ENCODE peak calls at places on chromosomes 13 and 19, in five cellular contexts. E is tibial artery, B is epithelial cell of prostate, L is AG10803, T is NCI-H1417. D is an unnamed sample.

GRCh38 chr13:46775385-46776065 is 21.4 kb downstream of the ESD start:
- DNase-seq in B (no peak), E (no peak), T (no peak), L (no peak), D (no peak)

GRCh38 chr19:35860818-35861639 is 4.3 kb downstream of the KIRREL2 start:
- DNase-seq in T (no peak), L (no peak), B (no peak), E (no peak), D (no peak)

GRCh38 chr13:52899206-52899605 is 50.8 kb upstream of the PCDH8 start:
- DNase-seq in B (no peak), T (no peak), L (no peak), E (no peak), D (no peak)

GRCh38 chr19:34645551-34645950 is 31.4 kb downstream of the SCGB2B2 start:
- DNase-seq in B (no peak), E (no peak), L (no peak), T (no peak), D (no peak)

GRCh38 chr13:50801087-50801931 is 42.2 kb downstream of the DLEU7 start:
- DNase-seq in E (peak), T (peak), B (peak), L (peak), D (peak)

GRCh38 chr19:35642798-35643254 is 1.3 kb downstream of the ETV2 start:
- DNase-seq in T (no peak), L (no peak), E (no peak), B (no peak), D (no peak)

GRCh38 chr19:1001538-1002166 is 1.4 kb downstream of the GRIN3B start:
- DNase-seq in L (no peak), T (peak), E (no peak), B (no peak), D (no peak)

GRCh38 chr13:20015763-20016162 is 57.2 kb downstream of the ZMYM2 start:
- DNase-seq in E (no peak), B (no peak), L (no peak), T (no peak), D (no peak)

GRCh38 chr19:58559275-58560006 is 1.0 kb upstream of the UBE2M start:
- DNase-seq in L (peak), T (no peak), E (peak), B (no peak), D (peak)

GRCh38 chr13:25380082-25380481 is 8.3 kb downstream of the ATP8A2 start:
- DNase-seq in L (no peak), B (no peak), T (no peak), E (no peak), D (no peak)

GRCh38 chr19:55098716-55099556 is 18.5 kb downstream of the PPP1R12C start:
- DNase-seq in T (no peak), L (no peak), E (no peak), B (no peak), D (no peak)

GRCh38 chr19:19204181-19204580 is 967 bp upstream of the NR2C2AP start:
- DNase-seq in L (no peak), B (no peak), E (no peak), T (no peak), D (no peak)

GRCh38 chr13:87206708-87207107 is 464.5 kb upstream of the SLITRK5 start:
- DNase-seq in E (no peak), T (no peak), L (no peak), B (no peak), D (no peak)

GRCh38 chr13:20558982-20559381 is 8.0 kb upstream of the IFT88 start:
- DNase-seq in T (no peak), L (no peak), B (no peak), E (no peak), D (no peak)

GRCh38 chr13:68550330-68550729 is 1320.2 kb upstream of the PCDH9 start:
- DNase-seq in B (no peak), L (no peak), T (no peak), E (no peak), D (no peak)

GRCh38 chr13:114142640-114143490 is 10.4 kb upstream of the RASA3 start:
- DNase-seq in E (no peak), B (peak), T (peak), L (no peak), D (peak)

GRCh38 chr13:77599351-77599750 is 63.8 kb downstream of the SCEL start:
- DNase-seq in L (no peak), E (no peak), T (no peak), B (no peak), D (no peak)

GRCh38 chr13:113485545-113485944 is 5.0 kb downstream of the DCUN1D2 start:
- DNase-seq in T (no peak), E (no peak), B (no peak), L (no peak), D (no peak)

GRCh38 chr19:6402834-6403608 is 10.1 kb upstream of the GTF2F1 start:
- DNase-seq in T (peak), E (no peak), B (no peak), L (peak), D (peak)

GRCh38 chr19:51398096-51398704 is 7.8 kb upstream of the C19orf84 start:
- DNase-seq in E (no peak), B (no peak), T (no peak), L (peak), D (peak)

GRCh38 chr13:20197361-20197834 is 4.7 kb upstream of the GJB2 start:
- DNase-seq in L (peak), B (no peak), T (no peak), E (no peak), D (peak)

GRCh38 chr19:35251456-35251855 is 2.7 kb downstream of the LSR start:
- DNase-seq in E (no peak), L (no peak), T (no peak), B (no peak), D (no peak)